ENCODE peak calls at places on chromosomes 13 and 19, in five cellular contexts. S, G, F, N and A are unnamed samples.

GRCh38 chr13:57634829-57635165 is 3.3 kb downstream of the PCDH17 start:
- DNase-seq in S (peak), G (no peak), F (no peak), N (no peak), A (peak)

GRCh38 chr19:1389033-1389940 is 5.6 kb downstream of the NDUFS7 start:
- DNase-seq in S (no peak), G (no peak), F (no peak), N (no peak), A (no peak)

GRCh38 chr19:14595558-14595957 is 12.7 kb downstream of the CLEC17A start:
- DNase-seq in S (no peak), G (no peak), F (no peak), N (no peak), A (no peak)

GRCh38 chr13:98532254-98532653 is 44.7 kb downstream of the STK24 start:
- DNase-seq in S (no peak), G (no peak), F (no peak), N (no peak), A (no peak)

GRCh38 chr19:46220038-46220615 is 9.4 kb upstream of the IGFL1 start:
- DNase-seq in S (no peak), G (no peak), F (no peak), N (no peak), A (no peak)

GRCh38 chr13:21033224-21033855 is 28.0 kb downstream of the LATS2 start:
- DNase-seq in S (no peak), G (no peak), F (no peak), N (peak), A (peak)

GRCh38 chr13:95204231-95204765 is 97.0 kb downstream of the ABCC4 start:
- DNase-seq in S (no peak), G (no peak), F (no peak), N (no peak), A (no peak)

GRCh38 chr19:16470541-16470910 is 1.2 kb downstream of the EPS15L1 start:
- DNase-seq in S (no peak), G (no peak), F (no peak), N (peak), A (no peak)

GRCh38 chr13:75445717-75446529 is 36.0 kb downstream of the TBC1D4 start:
- DNase-seq in S (no peak), G (peak), F (no peak), N (no peak), A (no peak)

GRCh38 chr13:106696140-106696539 is 128.2 kb upstream of the ARGLU1 start:
- DNase-seq in S (no peak), G (no peak), F (no peak), N (no peak), A (no peak)

GRCh38 chr13:23600534-23600933 is 30.3 kb downstream of the TNFRSF19 start:
- DNase-seq in S (no peak), G (no peak), F (no peak), N (peak), A (no peak)

GRCh38 chr19:52923782-52924593 is 760 bp upstream of the ZNF888 start:
- DNase-seq in S (peak), G (peak), F (peak), N (peak), A (peak)

GRCh38 chr19:18743281-18743825 is 47.8 kb downstream of the COMP start:
- DNase-seq in S (peak), G (peak), F (peak), N (no peak), A (peak)

GRCh38 chr13:24683833-24684599 is 3.8 kb downstream of the ATP12A start:
- DNase-seq in S (peak), G (peak), F (no peak), N (peak), A (peak)

GRCh38 chr19:34365463-34366401 is 736 bp downstream of the GPI start:
- DNase-seq in S (peak), G (no peak), F (peak), N (peak), A (peak)

GRCh38 chr19:30020189-30020588 is 78.2 kb downstream of the URI1 start:
- DNase-seq in S (no peak), G (no peak), F (no peak), N (no peak), A (no peak)

GRCh38 chr19:1512671-1513491 is at the start of gene ADAMTSL5:
- DNase-seq in S (peak), G (no peak), F (peak), N (peak), A (no peak)

GRCh38 chr19:3367572-3368440 is 1.4 kb downstream of the NFIC start:
- DNase-seq in S (peak), G (no peak), F (peak), N (no peak), A (peak)

GRCh38 chr19:45601115-45601514 is 897 bp downstream of the GPR4 start:
- DNase-seq in S (no peak), G (no peak), F (no peak), N (no peak), A (no peak)

GRCh38 chr19:3945838-3946237 is 13.0 kb downstream of the NMRK2 start:
- DNase-seq in S (no peak), G (no peak), F (no peak), N (no peak), A (no peak)

GRCh38 chr13:61608138-61608537 is 192.5 kb upstream of the PCDH20 start:
- DNase-seq in S (peak), G (no peak), F (no peak), N (peak), A (no peak)

GRCh38 chr13:23469901-23470525 is 36.5 kb upstream of the SACS start:
- DNase-seq in S (no peak), G (peak), F (no peak), N (peak), A (no peak)

GRCh38 chr19:3710265-3710812 is 2.2 kb downstream of the TJP3 start:
- DNase-seq in S (peak), G (peak), F (no peak), N (peak), A (peak)

GRCh38 chr13:50529154-50529882 is 314.2 kb downstream of the DLEU7 start:
- DNase-seq in S (peak), G (peak), F (peak), N (no peak), A (peak)

GRCh38 chr13:79490846-79491245 is 9.9 kb downstream of the NDFIP2 start:
- DNase-seq in S (no peak), G (no peak), F (no peak), N (peak), A (no peak)

GRCh38 chr19:32555786-32556185 is 25.2 kb upstream of the PDCD5 start:
- DNase-seq in S (no peak), G (no peak), F (no peak), N (no peak), A (no peak)

GRCh38 chr19:8655340-8655709 is 24.9 kb downstream of the NFILZ start:
- DNase-seq in S (no peak), G (no peak), F (no peak), N (no peak), A (no peak)

GRCh38 chr19:3576696-3577443 is 4.1 kb downstream of the HMG20B start:
- DNase-seq in S (peak), G (no peak), F (peak), N (peak), A (peak)

GRCh38 chr19:2150794-2151338 is 500 bp downstream of the AP3D1 start:
- DNase-seq in S (no peak), G (no peak), F (peak), N (peak), A (no peak)

GRCh38 chr13:100561599-100562204 is 26.9 kb downstream of the GGACT start:
- DNase-seq in S (no peak), G (no peak), F (no peak), N (no peak), A (no peak)

DNA sequence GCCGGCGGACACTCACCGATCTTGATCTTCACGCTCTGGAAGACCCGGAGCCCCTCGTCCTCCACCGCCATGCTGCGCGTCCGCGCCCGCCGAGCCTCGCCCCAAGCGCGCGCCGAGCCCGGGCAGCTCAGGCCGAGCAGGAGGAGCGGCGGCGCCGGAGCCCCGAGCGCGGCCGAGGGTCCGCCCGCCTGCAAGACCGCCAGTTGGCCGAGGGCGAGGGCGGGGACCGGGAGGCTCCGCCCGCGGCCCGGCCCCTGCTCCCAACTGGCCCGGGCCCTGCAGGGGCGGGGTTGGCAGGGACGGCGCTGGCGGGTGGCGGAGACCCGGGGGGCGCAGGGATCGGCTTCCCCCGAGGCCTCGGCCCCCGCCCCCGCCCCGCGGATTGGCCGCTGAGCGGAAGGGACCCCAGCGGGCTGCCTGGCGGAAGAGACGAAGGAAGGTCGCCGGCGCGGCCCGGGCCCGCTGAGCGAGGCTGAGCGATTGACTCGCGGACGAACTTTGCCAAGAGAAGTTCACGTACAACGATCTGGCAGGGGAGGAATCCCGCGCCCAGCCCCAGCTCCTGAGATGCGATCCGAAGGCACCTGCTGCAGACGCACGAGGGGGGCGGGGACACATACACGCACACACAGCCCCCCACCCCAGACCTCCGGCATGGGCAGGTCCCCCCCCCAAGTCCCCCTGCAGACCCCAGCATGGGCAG is at the start of gene RASA3:
- DNase-seq in S (peak), G (peak), F (peak), N (peak), A (peak)
- H3K27ac ChIP-seq in S (no peak), G (peak), F (peak), N (peak), A (peak)

DNA sequence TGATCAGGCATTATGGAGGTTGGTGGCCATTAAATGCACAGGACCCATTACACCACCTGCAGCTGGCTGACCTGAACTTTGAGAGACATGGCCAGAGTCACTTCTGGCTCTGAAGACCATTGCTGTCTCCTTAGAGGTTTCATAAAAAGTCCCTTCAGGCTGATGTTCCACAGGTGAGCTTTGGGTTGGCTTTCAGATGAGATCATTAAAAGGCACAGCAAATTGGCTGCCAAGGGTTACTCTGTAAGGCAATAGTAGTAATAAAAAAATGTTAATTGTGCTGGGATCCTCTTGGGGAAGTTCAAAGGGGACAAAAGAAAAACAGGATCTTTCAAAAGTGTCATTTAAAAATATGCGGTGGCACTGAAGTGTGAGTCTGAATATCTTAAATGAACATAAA is 4.2 kb downstream of the OLFM4 start:
- DNase-seq in S (no peak), G (no peak), F (no peak), N (no peak), A (no peak)
- H3K27ac ChIP-seq in S (no peak), G (no peak), F (no peak), N (no peak), A (no peak)

GRCh38 chr13:29706923-29707322 is 111.4 kb upstream of the SLC7A1 start:
- DNase-seq in S (no peak), G (no peak), F (no peak), N (no peak), A (no peak)
- H3K27ac ChIP-seq in S (no peak), G (no peak), F (no peak), N (no peak), A (no peak)

GRCh38 chr19:41297628-41298326 is 12.2 kb upstream of the CCDC97 start:
- DNase-seq in S (no peak), G (no peak), F (no peak), N (no peak), A (no peak)

GRCh38 chr19:41295506-41295905 is 14.5 kb upstream of the CCDC97 start:
- DNase-seq in S (no peak), G (no peak), F (no peak), N (no peak), A (no peak)

GRCh38 chr19:41294393-41294792 is 15.6 kb upstream of the CCDC97 start:
- DNase-seq in S (no peak), G (no peak), F (no peak), N (no peak), A (no peak)

GRCh38 chr19:41298327-41298964 is 11.5 kb upstream of the CCDC97 start:
- DNase-seq in S (no peak), G (peak), F (peak), N (peak), A (peak)

DNA sequence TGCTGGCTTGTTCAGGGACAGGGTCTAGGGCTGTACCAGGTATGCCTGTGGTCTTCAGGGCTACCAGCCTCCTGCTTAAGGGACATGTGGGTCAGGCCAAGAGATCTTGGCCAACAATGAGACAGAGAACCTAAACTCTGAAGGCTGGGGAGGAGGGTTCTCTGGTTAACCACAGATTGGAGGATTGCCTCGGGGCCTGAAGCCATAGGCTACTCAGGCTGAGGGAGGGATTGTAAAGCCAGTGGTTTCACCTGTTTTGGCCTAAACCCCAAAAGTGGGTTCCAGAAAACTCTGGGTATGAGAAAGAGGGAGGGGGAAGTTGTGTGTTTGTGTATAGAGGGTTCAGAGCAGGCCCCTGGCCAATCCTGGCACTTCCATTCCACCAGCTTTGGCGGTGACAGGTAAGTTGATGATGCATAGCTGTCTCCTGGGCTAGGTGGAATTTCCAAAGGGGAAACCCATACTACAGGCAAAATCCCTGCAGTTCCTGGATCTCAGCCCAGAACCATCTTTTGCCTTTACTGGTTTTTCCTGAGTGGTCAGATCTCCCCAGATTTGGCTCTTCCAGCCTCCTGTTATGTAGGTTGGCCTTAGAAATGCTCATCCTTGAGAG is 13.5 kb upstream of the CCDC97 start:
- DNase-seq in S (no peak), G (no peak), F (no peak), N (no peak), A (no peak)
- H3K27ac ChIP-seq in S (no peak), G (no peak), F (no peak), N (no peak), A (no peak)

DNA sequence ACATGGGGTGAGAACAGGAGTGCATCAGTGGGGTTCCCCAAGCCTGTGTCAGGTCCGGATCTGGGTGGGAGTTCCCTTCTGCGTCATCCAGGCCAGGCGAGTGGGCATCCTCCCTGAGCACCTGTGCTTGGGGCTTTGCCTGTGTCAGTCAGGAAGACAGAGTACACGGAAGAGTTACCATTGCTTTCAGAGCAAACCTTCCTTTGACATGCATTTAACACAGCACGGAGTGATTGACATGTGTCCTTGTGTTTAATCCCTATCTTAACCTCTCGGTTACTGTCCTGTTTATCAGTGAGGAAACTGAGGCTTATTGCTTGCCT is 47.6 kb downstream of the CAPN12 start:
- DNase-seq in S (no peak), G (no peak), F (no peak), N (no peak), A (no peak)
- H3K27ac ChIP-seq in S (no peak), G (no peak), F (peak), N (no peak), A (peak)

GRCh38 chr19:58513694-58514563 is 2.1 kb upstream of the SLC27A5 start:
- DNase-seq in S (peak), G (peak), F (peak), N (peak), A (peak)
- H3K27ac ChIP-seq in S (no peak), G (no peak), F (peak), N (no peak), A (no peak)

GRCh38 chr13:46158983-46159382 is 23.0 kb downstream of the LCP1 start:
- DNase-seq in S (no peak), G (no peak), F (no peak), N (no peak), A (no peak)
- H3K27ac ChIP-seq in S (no peak), G (no peak), F (no peak), N (no peak), A (no peak)

GRCh38 chr19:5703819-5704818 is 14.0 kb downstream of the RPL36 start:
- DNase-seq in S (no peak), G (no peak), F (no peak), N (no peak), A (no peak)

GRCh38 chr19:5705552-5705951 is 14.4 kb downstream of the LONP1 start:
- DNase-seq in S (no peak), G (no peak), F (no peak), N (no peak), A (no peak)

GRCh38 chr19:5711025-5711424 is 8.9 kb downstream of the LONP1 start:
- DNase-seq in S (no peak), G (no peak), F (no peak), N (no peak), A (no peak)

GRCh38 chr19:5707576-5708575 is 12.1 kb downstream of the LONP1 start:
- DNase-seq in S (no peak), G (no peak), F (no peak), N (no peak), A (no peak)

DNA sequence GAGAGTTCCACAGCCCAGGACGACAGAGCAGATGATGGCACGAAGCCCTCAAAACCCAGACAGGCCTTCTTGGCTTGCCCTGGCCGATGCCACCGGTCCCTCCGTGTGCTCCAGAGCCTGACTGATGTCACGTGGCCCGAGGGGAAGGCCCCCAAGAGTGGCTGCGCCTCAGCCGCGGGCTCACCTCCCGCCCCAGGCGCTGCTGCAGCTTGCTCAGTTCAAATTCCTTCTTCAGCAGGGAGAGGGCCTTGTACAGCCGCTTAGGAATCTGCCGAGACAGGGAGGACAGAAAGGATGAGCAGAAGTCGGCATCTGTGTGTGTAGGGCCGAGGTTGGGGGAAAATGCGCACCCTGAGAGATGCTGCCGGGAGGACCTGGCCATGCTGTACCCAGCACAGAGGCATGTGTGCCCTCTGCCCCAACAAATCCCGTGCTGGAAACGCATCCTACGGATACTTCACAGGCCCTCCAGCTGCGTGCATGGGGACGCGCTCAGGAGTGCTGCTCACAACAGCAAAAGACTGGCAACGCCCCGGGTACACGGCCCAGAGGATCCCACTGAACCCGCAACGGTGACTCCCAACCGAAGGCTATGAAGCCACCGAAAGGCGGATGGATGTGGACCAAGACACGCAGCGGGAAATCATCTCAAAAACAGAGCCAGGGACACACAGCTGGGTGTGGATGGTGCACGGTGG is 12.9 kb downstream of the LONP1 start:
- DNase-seq in S (no peak), G (no peak), F (no peak), N (no peak), A (peak)
- H3K27ac ChIP-seq in S (no peak), G (no peak), F (no peak), N (no peak), A (no peak)